ENCODE peak calls at places on chromosomes 4 and X, in five cellular contexts. J, C, T, F and O are unnamed samples.

GRCh38 chrX:131577999-131578734 is 34.3 kb downstream of the OR13H1 start:
- DNase-seq in J (no peak), F (no peak), T (no peak), C (no peak), O (no peak)

GRCh38 chrX:129825746-129826505 is 17.8 kb downstream of the ZDHHC9 start:
- DNase-seq in C (no peak), F (no peak), T (no peak), J (no peak), O (no peak)

GRCh38 chrX:130108647-130109428 is 1.5 kb downstream of the ELF4 start:
- DNase-seq in F (peak), T (peak), C (peak), J (no peak), O (peak)

GRCh38 chrX:149511081-149511480 is 6.0 kb upstream of the IDS start:
- DNase-seq in J (no peak), C (no peak), F (no peak), T (no peak), O (no peak)

GRCh38 chr4:26871611-26872010 is 11.0 kb downstream of the STIM2 start:
- DNase-seq in T (peak), F (no peak), C (no peak), J (no peak), O (no peak)

GRCh38 chrX:22135994-22136684 is 104.0 kb downstream of the PHEX start:
- DNase-seq in C (no peak), T (peak), J (peak), F (peak), O (no peak)

GRCh38 chrX:77527233-77528001 is 80.2 kb downstream of the FGF16 start:
- DNase-seq in J (no peak), C (peak), T (no peak), F (no peak), O (no peak)

GRCh38 chrX:39140581-39140980 is 339.3 kb downstream of the MID1IP1 start:
- DNase-seq in J (no peak), F (no peak), C (no peak), T (no peak), O (no peak)

GRCh38 chrX:31333181-31333831 is 261.5 kb upstream of the FTHL17 start:
- DNase-seq in F (no peak), C (no peak), T (peak), J (no peak), O (no peak)

GRCh38 chrX:136767104-136767941 is 13.4 kb downstream of the ARHGEF6 start:
- DNase-seq in T (peak), J (peak), F (peak), C (peak), O (peak)

GRCh38 chr4:151021637-151022334 is 6.7 kb upstream of the LRBA start:
- DNase-seq in F (no peak), J (no peak), C (no peak), T (no peak), O (no peak)

GRCh38 chr4:2806392-2807355 is 13.8 kb downstream of the SH3BP2 start:
- DNase-seq in T (no peak), C (peak), F (no peak), J (no peak), O (no peak)

GRCh38 chr4:169114341-169114974 is 104.4 kb upstream of the CBR4 start:
- DNase-seq in T (no peak), F (no peak), J (no peak), C (no peak), O (no peak)